ENCODE peak calls at places on chromosomes 12 and 14, in nine cellular contexts. D is tibial nerve; C is dermis blood vessel endothelial cell; O is GM03348; B is activated naive CD8-positive, alpha-beta T cell treated with anti-CD3 and anti-CD28 coated beads, Interleukin-2, amount 10 ng/mL, durations not matched to agents 7 days and 5 days; F is AML-193; W is NCI-H748 treated with DMSO at 0.1 percent for 48 hours; V is mesendoderm; Q is cardiac muscle cell. I is an unnamed sample.

GRCh38 chr12:23209793-23210192 is 584.8 kb downstream of the ETNK1 start:
- DNase-seq in D (no peak), C (no peak), F (no peak), O (no peak), V (no peak), B (no peak), W (no peak), Q (peak; percentile 3), I (no peak)

GRCh38 chr12:23204933-23205778 is 580.2 kb downstream of the ETNK1 start:
- DNase-seq in O (peak; percentile 60), V (peak; percentile 69), D (no peak), Q (peak; percentile 81), F (peak; percentile 28), C (peak; percentile 77), W (peak; percentile 37), B (no peak), I (peak; percentile 58)

GRCh38 chr14:61472801-61473376 is 151.5 kb downstream of the PRKCH start:
- DNase-seq in Q (peak; percentile 52), F (no peak), C (no peak), V (no peak), D (no peak), O (no peak), B (peak; percentile 63), W (no peak), I (no peak)

GRCh38 chr12:53217049-53217929 is 10.2 kb upstream of the ITGB7 start:
- DNase-seq in V (peak; percentile 80), W (no peak), Q (peak; percentile 56), O (peak; percentile 72), C (no peak), F (peak; percentile 25), D (no peak), B (peak; percentile 41), I (no peak)

GRCh38 chr12:54159140-54159539 is 29.6 kb downstream of the SMUG1 start:
- DNase-seq in V (peak; percentile 86), D (no peak), C (no peak), W (peak; percentile 42), O (peak; percentile 54), Q (peak; percentile 7), B (no peak), F (no peak), I (peak; percentile 86)

GRCh38 chr12:2998789-2999264 is 39.6 kb downstream of the TEAD4 start:
- DNase-seq in V (peak; percentile 79), O (peak; percentile 94), C (peak; percentile 25), B (no peak), Q (peak; percentile 72), W (no peak), F (no peak), D (no peak), I (no peak)

GRCh38 chr14:27845241-27845850 is 921.2 kb upstream of the FOXG1 start:
- DNase-seq in D (no peak), B (no peak), W (no peak), V (no peak), Q (no peak), O (no peak), C (no peak), F (no peak), I (no peak)

GRCh38 chr12:122880668-122881067 is 15.3 kb downstream of the VPS37B start:
- DNase-seq in F (no peak), O (peak; percentile 50), W (no peak), C (peak; percentile 63), V (peak; percentile 62), B (no peak), Q (peak; percentile 73), D (no peak), I (peak; percentile 34)

GRCh38 chr12:94566345-94566744 is 84.0 kb downstream of the TMCC3 start:
- DNase-seq in C (no peak), V (no peak), W (no peak), D (no peak), O (no peak), Q (no peak), F (no peak), B (no peak), I (no peak)

GRCh38 chr12:91567100-91567485 is 384.5 kb upstream of the DCN start:
- DNase-seq in V (no peak), F (no peak), C (no peak), B (no peak), W (no peak), O (no peak), D (no peak), Q (no peak), I (no peak)

GRCh38 chr12:57983150-57983857 is 41.9 kb downstream of the ATP23 start:
- DNase-seq in C (peak; percentile 82), O (peak; percentile 46), B (no peak), F (peak; percentile 48), V (peak; percentile 51), Q (peak; percentile 80), W (peak; percentile 45), D (no peak), I (peak; percentile 51)

GRCh38 chr14:57820581-57820980 is 45.3 kb downstream of the SLC35F4 start:
- DNase-seq in D (no peak), B (no peak), W (no peak), F (no peak), V (no peak), Q (no peak), C (no peak), O (no peak), I (no peak)

GRCh38 chr12:94640134-94640928 is 10.0 kb downstream of the TMCC3 start:
- DNase-seq in Q (peak; percentile 93), D (no peak), W (no peak), V (no peak), O (no peak), B (no peak), F (peak; percentile 66), C (no peak), I (no peak)

GRCh38 chr14:73260574-73260973 is 23.3 kb downstream of the PAPLN start:
- DNase-seq in Q (no peak), O (no peak), D (no peak), W (no peak), V (no peak), C (no peak), F (no peak), B (no peak), I (no peak)

I was measured in NCI-H146.